ENCODE peak calls at places on chromosomes 4 and X, in nine cellular contexts. W is cardiac muscle cell; U is NCI-H1092 treated with DMSO at 0.1 percent for 48 hours; G is Kasumi-1; F is aorta; H is T-helper 2 cell treated with Interferon-gamma antibody and Interleukin-4, amounts not matched to agents 5 μg/mL and 100 μg/mL, for 36 hours; R is left ventricle myocardium superior; P is iPS-NIHi11; V is psoas muscle. B is an unnamed sample.

GRCh38 chrX:69146739-69147138 is 18.5 kb downstream of the PJA1 start:
- DNase-seq in V (no peak), W (no peak), H (no peak), F (no peak), P (no peak), G (no peak), R (no peak), U (no peak), B (no peak)

GRCh38 chrX:7163146-7163677 is 15.3 kb upstream of the PUDP start:
- DNase-seq in V (no peak), G (no peak), W (no peak), R (no peak), U (no peak), H (no peak), F (no peak), P (no peak), B (no peak)

GRCh38 chr4:108651068-108651794 is 832 bp downstream of the OSTC start:
- DNase-seq in H (no peak), P (peak; percentile 47), R (no peak), G (peak; percentile 70), V (no peak), F (no peak), U (no peak), W (peak; percentile 22), B (no peak)

GRCh38 chr4:11512861-11513260 is 84.2 kb upstream of the HS3ST1 start:
- DNase-seq in G (no peak), P (no peak), U (no peak), R (no peak), H (no peak), F (no peak), V (no peak), W (no peak), B (no peak)

GRCh38 chr4:33837043-33837442 is 2407.3 kb downstream of the ARAP2 start:
- DNase-seq in H (no peak), W (no peak), G (no peak), F (no peak), R (no peak), U (no peak), P (no peak), V (no peak), B (no peak)

GRCh38 chr4:174450051-174450450 is 72.2 kb downstream of the HPGD start:
- DNase-seq in V (no peak), W (no peak), F (no peak), R (no peak), P (no peak), U (no peak), G (no peak), H (no peak), B (no peak)

GRCh38 chr4:83109480-83110221 is 4.9 kb downstream of the PLAC8 start:
- DNase-seq in F (peak; percentile 85), W (peak; percentile 72), G (peak; percentile 64), H (peak; percentile 29), P (peak; percentile 65), R (peak; percentile 60), V (peak; percentile 28), U (peak; percentile 90), B (peak; percentile 66)

GRCh38 chr4:82372502-82372873 is 1.3 kb downstream of the HNRNPD start:
- DNase-seq in H (peak; percentile 44), V (no peak), R (no peak), G (peak; percentile 31), W (peak; percentile 75), P (peak; percentile 22), F (no peak), U (peak; percentile 48), B (no peak)

GRCh38 chr4:165621983-165622382 is 243.2 kb downstream of the CPE start:
- DNase-seq in W (no peak), V (no peak), U (no peak), F (no peak), P (no peak), G (no peak), H (no peak), R (no peak), B (no peak)

GRCh38 chr4:55608591-55608990 is 16.5 kb upstream of the PDCL2 start:
- DNase-seq in U (no peak), P (no peak), G (no peak), F (no peak), W (no peak), H (no peak), R (no peak), V (no peak), B (no peak)

GRCh38 chrX:130024127-130024526 is 41.7 kb downstream of the BCORL1 start:
- DNase-seq in U (no peak), H (peak; percentile 75), R (peak; percentile 81), F (peak; percentile 89), W (peak; percentile 55), G (peak; percentile 92), P (peak; percentile 87), V (peak; percentile 73), B (peak; percentile 87)

GRCh38 chr4:169745291-169745690 is 12.5 kb downstream of the HPF1 start:
- DNase-seq in U (no peak), R (no peak), P (no peak), W (no peak), F (no peak), G (no peak), H (no peak), V (no peak), B (no peak)

GRCh38 chrX:107627792-107628661 is at the start of gene PRPS1:
- DNase-seq in V (peak; percentile 89), G (peak; percentile 95), F (peak; percentile 94), U (peak; percentile 97), W (peak; percentile 99), P (peak; percentile 87), R (peak; percentile 91), H (peak; percentile 87), B (peak; percentile 93)

GRCh38 chr4:73421708-73422457 is 14.1 kb upstream of the AFP start:
- DNase-seq in G (no peak), H (no peak), V (no peak), W (no peak), F (no peak), U (no peak), R (no peak), P (no peak), B (no peak)

GRCh38 chr4:7649741-7650531 is 215.2 kb upstream of the PSAPL1 start:
- DNase-seq in P (no peak), W (no peak), U (no peak), V (peak; percentile 25), H (peak; percentile 75), F (peak; percentile 66), R (peak; percentile 28), G (peak; percentile 97), B (peak; percentile 53)

GRCh38 chrX:20361081-20361889 is 94.6 kb upstream of the RPS6KA3 start:
- DNase-seq in P (no peak), F (no peak), H (no peak), V (peak; percentile 17), W (no peak), U (peak; percentile 39), R (peak; percentile 38), G (no peak), B (peak; percentile 48)

GRCh38 chr4:88823058-88823919 is 125.7 kb upstream of the NAP1L5 start:
- DNase-seq in P (peak; percentile 83), G (peak; percentile 95), W (peak; percentile 95), R (peak; percentile 88), V (peak; percentile 80), F (peak; percentile 88), H (peak; percentile 68), U (peak; percentile 44), B (peak; percentile 91)

GRCh38 chrX:31298881-31299280 is 227.0 kb upstream of the FTHL17 start:
- DNase-seq in P (peak; percentile 14), W (no peak), V (no peak), H (no peak), R (no peak), G (no peak), F (no peak), U (no peak), B (no peak)

GRCh38 chr4:123787710-123788109 is 391.1 kb downstream of the SPRY1 start:
- DNase-seq in V (no peak), U (no peak), P (no peak), H (no peak), R (no peak), W (no peak), G (no peak), F (no peak), B (no peak)

GRCh38 chrX:139914421-139914820 is 18.4 kb downstream of the ATP11C start:
- DNase-seq in R (no peak), W (no peak), P (no peak), H (no peak), V (no peak), U (no peak), F (no peak), G (no peak), B (no peak)

GRCh38 chrX:108516184-108516583 is 76.5 kb downstream of the COL4A5 start:
- DNase-seq in G (no peak), F (no peak), V (no peak), R (no peak), P (no peak), W (peak; percentile 5), H (no peak), U (no peak), B (no peak)

GRCh38 chr4:183504930-183505555 is at the start of gene ING2:
- DNase-seq in V (no peak), G (peak; percentile 75), R (no peak), W (peak; percentile 76), F (no peak), U (peak; percentile 85), H (no peak), P (peak; percentile 81), B (no peak)

GRCh38 chr4:149173241-149174013 is 642.2 kb downstream of the IQCM start:
- DNase-seq in P (no peak), U (no peak), V (no peak), R (no peak), F (no peak), W (no peak), G (no peak), H (no peak), B (no peak)

GRCh38 chr4:17511950-17512795 is at the start of gene QDPR:
- DNase-seq in P (peak; percentile 92), H (peak; percentile 83), W (peak; percentile 95), V (peak; percentile 82), U (peak; percentile 75), R (peak; percentile 93), G (peak; percentile 75), F (peak; percentile 94), B (peak; percentile 90)

GRCh38 chrX:13220916-13221315 is 98.9 kb downstream of the ATXN3L start:
- DNase-seq in V (no peak), W (no peak), F (no peak), P (no peak), G (no peak), R (no peak), H (no peak), U (no peak), B (no peak)

GRCh38 chrX:71545364-71545763 is 12.5 kb downstream of the OGT start:
- DNase-seq in H (no peak), F (no peak), V (no peak), P (no peak), R (no peak), G (no peak), W (no peak), U (no peak), B (no peak)

GRCh38 chr4:77636902-77637301 is 31.3 kb downstream of the CXCL13 start:
- DNase-seq in W (no peak), V (no peak), P (no peak), U (no peak), R (no peak), G (no peak), F (peak; percentile 70), H (no peak), B (no peak)

GRCh38 chrX:19677121-19677520 is 161.8 kb upstream of the MAP3K15 start:
- DNase-seq in P (no peak), F (no peak), G (no peak), R (no peak), V (no peak), W (no peak), H (no peak), U (no peak), B (no peak)

GRCh38 chrX:143934542-143934941 is 50.7 kb downstream of the UBE2NL start:
- DNase-seq in F (no peak), H (no peak), V (no peak), P (peak; percentile 3), G (no peak), W (peak; percentile 39), R (no peak), U (no peak), B (no peak)

GRCh38 chrX:38061335-38061734 is 55.0 kb downstream of the SYTL5 start:
- DNase-seq in G (no peak), F (no peak), R (no peak), H (no peak), W (no peak), P (peak; percentile 13), U (no peak), V (no peak), B (no peak)

GRCh38 chr4:107072836-107073736 is 37.0 kb upstream of the DKK2 start:
- DNase-seq in H (no peak), V (no peak), W (no peak), U (no peak), G (no peak), R (no peak), P (no peak), F (no peak), B (no peak)